ENCODE peak calls at places on chromosomes 16 and 17, in six cellular contexts. R, V, Y, X, P and U are unnamed samples.
A peak's percentile ranks its signal among the peaks of the same experiment; 100 is the strongest.

GRCh38 chr17:41589301-41589700 is 2.6 kb upstream of the KRT14 start:
- DNase-seq in R (no peak), V (no peak), Y (no peak), X (no peak), P (no peak), U (no peak)

GRCh38 chr16:30958164-30959083 is 870 bp downstream of the SETD1A start:
- DNase-seq in R (no peak), V (peak; percentile 56), Y (peak; percentile 56), X (peak; percentile 42), P (peak; percentile 59), U (no peak)

GRCh38 chr17:16935786-16936185 is 36.1 kb downstream of the TNFRSF13B start:
- DNase-seq in R (no peak), V (no peak), Y (no peak), X (no peak), P (no peak), U (peak; percentile 11)

GRCh38 chr16:25079637-25080375 is 31.7 kb upstream of the LCMT1 start:
- DNase-seq in R (no peak), V (no peak), Y (no peak), X (no peak), P (no peak), U (no peak)

GRCh38 chr16:68744744-68745280 is 7.7 kb downstream of the CDH1 start:
- DNase-seq in R (no peak), V (no peak), Y (peak; percentile 89), X (no peak), P (no peak), U (no peak)

GRCh38 chr16:47866431-47866830 is 289.4 kb downstream of the ABCC12 start:
- DNase-seq in R (no peak), V (no peak), Y (no peak), X (no peak), P (no peak), U (no peak)

GRCh38 chr16:24850289-24850931 is 4.6 kb downstream of the SLC5A11 start:
- DNase-seq in R (no peak), V (no peak), Y (no peak), X (peak; percentile 75), P (peak; percentile 31), U (no peak)

GRCh38 chr16:66357523-66357928 is 9.0 kb upstream of the CDH5 start:
- DNase-seq in R (no peak), V (peak; percentile 68), Y (peak; percentile 43), X (peak; percentile 82), P (peak; percentile 85), U (no peak)

DNA sequence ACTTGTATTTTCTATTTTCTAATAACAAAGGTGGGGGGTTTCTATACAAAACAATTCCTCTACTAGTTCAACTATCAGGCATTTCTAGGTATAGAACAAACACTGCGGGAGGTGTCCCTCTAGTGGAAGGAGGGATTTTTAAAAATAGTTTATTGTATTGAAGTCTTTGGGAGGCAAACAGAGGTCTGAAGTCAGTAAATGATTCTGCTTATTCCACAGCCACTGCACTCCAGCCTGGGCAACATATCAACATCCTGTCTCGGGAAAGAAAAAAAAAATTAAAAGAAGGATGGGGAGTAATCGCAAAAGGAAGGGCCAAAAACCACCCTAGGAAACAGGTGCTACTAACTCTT is 648 bp upstream of the ERCC4 start:
- DNase-seq in R (no peak), V (no peak), Y (no peak), X (peak; percentile 53), P (peak; percentile 70), U (no peak)
- TF ChIP-seq CTCF in R (peak; percentile 83), V (no peak), Y (no peak), X (peak; percentile 47), P (no peak), U (no peak)

GRCh38 chr16:82344157-82344556 is 174.1 kb upstream of the MPHOSPH6 start:
- DNase-seq in R (no peak), V (no peak), Y (peak; percentile 55), X (no peak), P (no peak), U (no peak)
- TF ChIP-seq CTCF in R (no peak), V (no peak), Y (peak; percentile 58), X (no peak), P (peak; percentile 6), U (no peak)

GRCh38 chr17:36002631-36003030 is 1.3 kb upstream of the CCL15 start:
- DNase-seq in R (no peak), V (no peak), Y (no peak), X (no peak), P (no peak), U (no peak)
- TF ChIP-seq CTCF in R (no peak), V (no peak), Y (no peak), X (no peak), P (no peak), U (no peak)

GRCh38 chr16:73480381-73480780 is 432.5 kb upstream of the ZFHX3 start:
- DNase-seq in R (no peak), V (no peak), Y (no peak), X (no peak), P (no peak), U (no peak)
- TF ChIP-seq CTCF in R (no peak), V (no peak), Y (no peak), X (no peak), P (no peak), U (no peak)

GRCh38 chr17:67221062-67221998 is 23.7 kb downstream of the HELZ start:
- DNase-seq in R (no peak), V (no peak), Y (no peak), X (peak; percentile 37), P (peak; percentile 54), U (no peak)
- TF ChIP-seq CTCF in R (peak; percentile 69), V (peak; percentile 22), Y (no peak), X (peak; percentile 45), P (peak; percentile 55), U (no peak)

GRCh38 chr16:1884155-1884760 is 12.3 kb upstream of the MEIOB start:
- DNase-seq in R (no peak), V (no peak), Y (no peak), X (peak; percentile 38), P (no peak), U (no peak)
- TF ChIP-seq CTCF in R (no peak), V (no peak), Y (no peak), X (peak; percentile 16), P (no peak), U (no peak)

GRCh38 chr17:37651846-37652245 is 8.6 kb upstream of the DDX52 start:
- DNase-seq in R (no peak), V (no peak), Y (no peak), X (no peak), P (no peak), U (no peak)

GRCh38 chr17:37648555-37648954 is 5.3 kb upstream of the DDX52 start:
- DNase-seq in R (no peak), V (no peak), Y (no peak), X (peak; percentile 77), P (peak; percentile 45), U (no peak)

DNA sequence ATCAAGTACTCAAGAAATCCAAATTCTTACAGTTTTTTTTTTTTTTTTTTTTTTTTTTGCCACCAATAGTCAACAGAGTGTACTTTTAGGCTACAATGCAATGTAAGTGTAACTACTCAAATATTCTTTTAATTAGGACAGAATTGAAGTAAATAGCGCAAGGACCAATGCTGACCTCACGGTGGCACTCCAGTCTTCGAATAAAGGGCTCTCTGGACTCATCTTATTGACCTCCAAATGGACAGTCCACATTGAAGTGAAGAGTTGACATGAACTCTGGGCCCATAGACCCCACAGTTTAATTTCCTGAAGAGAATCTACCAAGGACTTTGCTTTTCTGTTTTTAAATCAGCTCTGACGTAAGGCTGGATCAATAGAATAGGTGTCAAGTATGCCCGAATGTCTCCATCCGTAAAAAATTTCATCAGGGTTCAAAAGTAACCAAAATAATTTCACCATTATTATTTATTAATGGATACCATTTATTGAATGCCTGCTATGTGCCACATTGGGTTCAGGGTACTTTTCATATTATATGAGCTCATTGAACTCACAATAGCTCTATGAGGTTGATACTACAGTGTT is 7.3 kb upstream of the DDX52 start:
- DNase-seq in R (no peak), V (peak; percentile 33), Y (no peak), X (peak; percentile 68), P (peak; percentile 57), U (no peak)
- TF ChIP-seq CTCF in R (no peak), V (no peak), Y (no peak), X (peak; percentile 61), P (peak; percentile 49), U (no peak)

GRCh38 chr16:82773018-82773417 is 146.2 kb downstream of the CDH13 start:
- DNase-seq in R (no peak), V (no peak), Y (no peak), X (no peak), P (no peak), U (no peak)

GRCh38 chr16:82767198-82767597 is 140.4 kb downstream of the CDH13 start:
- DNase-seq in R (no peak), V (no peak), Y (no peak), X (no peak), P (no peak), U (no peak)

GRCh38 chr16:82772215-82772614 is 145.4 kb downstream of the CDH13 start:
- DNase-seq in R (no peak), V (no peak), Y (no peak), X (no peak), P (no peak), U (no peak)

GRCh38 chr16:82767808-82768207 is 141.0 kb downstream of the CDH13 start:
- DNase-seq in R (no peak), V (no peak), Y (no peak), X (no peak), P (no peak), U (no peak)

DNA sequence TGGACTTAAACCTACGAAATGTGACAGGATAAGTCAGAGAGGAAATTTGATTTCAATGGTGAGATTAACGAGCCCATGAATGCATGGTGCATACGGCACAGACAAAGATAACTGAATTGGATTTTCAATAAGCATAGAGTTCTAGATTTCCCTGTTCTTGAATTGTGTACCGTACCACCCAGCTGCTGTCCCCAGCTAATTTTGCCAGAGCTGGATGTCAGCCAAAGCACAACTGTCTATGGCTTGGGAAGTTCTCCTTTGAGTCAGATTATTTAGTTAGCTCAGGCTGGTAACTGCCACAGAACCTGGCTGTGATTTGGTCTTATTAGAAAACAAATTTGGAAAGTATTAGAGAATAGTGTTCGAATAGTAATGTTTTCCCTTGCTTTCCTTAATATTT is 143.1 kb downstream of the CDH13 start:
- DNase-seq in R (no peak), V (no peak), Y (no peak), X (no peak), P (no peak), U (no peak)
- TF ChIP-seq CTCF in R (no peak), V (no peak), Y (no peak), X (no peak), P (no peak), U (no peak)